ENCODE peak calls at places on chromosome 13, in six cellular contexts. One of them, this sample, is unnamed. For H3K27me3, the result is how much of the 10 kb centered on the place peaks cover.

GRCh38 chr13:48783831-48784230 is 130.1 kb downstream of the CYSLTR2 start:
- DNase-seq in left lung: no peak
- DNase-seq in lung: no peak
- DNase-seq in aorta: no peak
- DNase-seq in upper lobe of right lung: no peak
- DNase-seq in NT2/D1: no peak
- DNase-seq in this sample: no peak

GRCh38 chr13:73059460-73060250 is 850 bp downstream of the KLF5 start:
- DNase-seq in left lung: peak
- DNase-seq in lung: peak
- DNase-seq in aorta: peak
- DNase-seq in upper lobe of right lung: peak
- DNase-seq in NT2/D1: peak
- DNase-seq in this sample: no peak

GRCh38 chr13:45341799-45342584 is 1.0 kb upstream of the TPT1 start:
- DNase-seq in left lung: no peak
- DNase-seq in lung: peak
- DNase-seq in aorta: peak
- DNase-seq in upper lobe of right lung: peak
- DNase-seq in NT2/D1: no peak
- DNase-seq in this sample: no peak

GRCh38 chr13:40490086-40490723 is 176.2 kb downstream of the FOXO1 start:
- DNase-seq in left lung: no peak
- DNase-seq in lung: no peak
- DNase-seq in aorta: no peak
- DNase-seq in upper lobe of right lung: no peak
- DNase-seq in NT2/D1: no peak
- DNase-seq in this sample: no peak

GRCh38 chr13:28037399-28037798 is 48.9 kb upstream of the URAD start:
- DNase-seq in left lung: no peak
- DNase-seq in lung: no peak
- DNase-seq in aorta: no peak
- DNase-seq in upper lobe of right lung: no peak
- DNase-seq in NT2/D1: no peak
- DNase-seq in this sample: no peak

GRCh38 chr13:100440756-100441421 is 147.7 kb downstream of the GGACT start:
- DNase-seq in left lung: no peak
- DNase-seq in lung: no peak
- DNase-seq in aorta: no peak
- DNase-seq in upper lobe of right lung: no peak
- DNase-seq in NT2/D1: no peak
- DNase-seq in this sample: no peak

GRCh38 chr13:73231456-73231855 is 172.7 kb downstream of the KLF5 start:
- DNase-seq in left lung: no peak
- DNase-seq in lung: no peak
- DNase-seq in aorta: no peak
- DNase-seq in upper lobe of right lung: no peak
- DNase-seq in NT2/D1: no peak
- DNase-seq in this sample: no peak

GRCh38 chr13:106561551-106562170 is 6.3 kb downstream of the ARGLU1 start:
- DNase-seq in left lung: no peak
- DNase-seq in lung: no peak
- DNase-seq in aorta: no peak
- DNase-seq in upper lobe of right lung: no peak
- DNase-seq in NT2/D1: no peak
- DNase-seq in this sample: no peak

GRCh38 chr13:80029170-80029569 is 311.8 kb downstream of the SPRY2 start:
- DNase-seq in left lung: no peak
- DNase-seq in lung: no peak
- DNase-seq in aorta: no peak
- DNase-seq in upper lobe of right lung: no peak
- DNase-seq in NT2/D1: no peak
- DNase-seq in this sample: no peak

GRCh38 chr13:36700170-36700569 is 26.4 kb downstream of the SERTM1 start:
- DNase-seq in left lung: no peak
- DNase-seq in lung: no peak
- DNase-seq in aorta: no peak
- DNase-seq in upper lobe of right lung: no peak
- DNase-seq in NT2/D1: no peak
- DNase-seq in this sample: no peak
- H3K27me3 ChIP-seq in left lung: under half
- H3K27me3 ChIP-seq in lung: under half
- H3K27me3 ChIP-seq in aorta: under half
- H3K27me3 ChIP-seq in upper lobe of right lung: under half
- H3K27me3 ChIP-seq in NT2/D1: under half
- H3K27me3 ChIP-seq in this sample: under half

GRCh38 chr13:102402292-102402691 is 444 bp upstream of the FGF14 start:
- DNase-seq in left lung: peak
- DNase-seq in lung: no peak
- DNase-seq in aorta: peak
- DNase-seq in upper lobe of right lung: no peak
- DNase-seq in NT2/D1: peak
- DNase-seq in this sample: peak
- H3K27me3 ChIP-seq in left lung: half or more
- H3K27me3 ChIP-seq in lung: under half
- H3K27me3 ChIP-seq in aorta: under half
- H3K27me3 ChIP-seq in upper lobe of right lung: under half
- H3K27me3 ChIP-seq in NT2/D1: under half
- H3K27me3 ChIP-seq in this sample: under half

DNA sequence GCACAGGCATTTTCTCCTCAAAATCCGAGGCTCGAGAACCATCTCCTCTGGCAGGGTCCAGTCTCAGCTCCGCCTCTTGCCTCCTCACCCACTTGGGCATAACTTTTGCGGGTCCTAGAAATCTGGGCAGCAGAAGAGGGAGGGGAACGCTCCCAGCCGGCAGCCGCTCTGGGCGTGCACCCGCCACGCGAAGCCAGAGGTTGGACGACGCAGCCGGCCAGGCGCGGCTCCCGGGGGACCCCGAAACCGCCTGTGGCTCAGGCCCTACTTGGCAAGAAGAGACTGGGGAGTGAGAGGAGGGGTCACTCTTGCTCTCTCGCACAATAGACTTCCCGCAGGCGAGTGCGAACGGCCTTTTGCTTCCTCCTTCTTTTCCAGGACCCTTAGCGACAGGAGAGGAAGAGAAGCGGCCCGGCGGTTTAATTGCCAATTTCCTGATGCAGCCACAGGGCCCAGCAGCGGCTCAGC is 6.0 kb upstream of the SOX1 start:
- DNase-seq in left lung: no peak
- DNase-seq in lung: no peak
- DNase-seq in aorta: no peak
- DNase-seq in upper lobe of right lung: no peak
- DNase-seq in NT2/D1: no peak
- DNase-seq in this sample: no peak
- H3K27me3 ChIP-seq in left lung: half or more
- H3K27me3 ChIP-seq in lung: under half
- H3K27me3 ChIP-seq in aorta: under half
- H3K27me3 ChIP-seq in upper lobe of right lung: half or more
- H3K27me3 ChIP-seq in NT2/D1: half or more
- H3K27me3 ChIP-seq in this sample: half or more

GRCh38 chr13:24742986-24743385 is 21.0 kb upstream of the RNF17 start:
- DNase-seq in left lung: no peak
- DNase-seq in lung: no peak
- DNase-seq in aorta: no peak
- DNase-seq in upper lobe of right lung: no peak
- DNase-seq in NT2/D1: no peak
- DNase-seq in this sample: no peak

GRCh38 chr13:24747248-24748151 is 16.5 kb upstream of the RNF17 start:
- DNase-seq in left lung: peak
- DNase-seq in lung: no peak
- DNase-seq in aorta: no peak
- DNase-seq in upper lobe of right lung: peak
- DNase-seq in NT2/D1: no peak
- DNase-seq in this sample: no peak

GRCh38 chr13:24746618-24747247 is 17.2 kb upstream of the RNF17 start:
- DNase-seq in left lung: no peak
- DNase-seq in lung: no peak
- DNase-seq in aorta: no peak
- DNase-seq in upper lobe of right lung: no peak
- DNase-seq in NT2/D1: no peak
- DNase-seq in this sample: no peak

GRCh38 chr13:24745861-24746617 is 17.9 kb upstream of the RNF17 start:
- DNase-seq in left lung: no peak
- DNase-seq in lung: no peak
- DNase-seq in aorta: no peak
- DNase-seq in upper lobe of right lung: no peak
- DNase-seq in NT2/D1: no peak
- DNase-seq in this sample: no peak

GRCh38 chr13:24745516-24745860 is 18.5 kb upstream of the RNF17 start:
- DNase-seq in left lung: no peak
- DNase-seq in lung: no peak
- DNase-seq in aorta: no peak
- DNase-seq in upper lobe of right lung: no peak
- DNase-seq in NT2/D1: no peak
- DNase-seq in this sample: no peak
- H3K27me3 ChIP-seq in left lung: half or more
- H3K27me3 ChIP-seq in lung: under half
- H3K27me3 ChIP-seq in aorta: under half
- H3K27me3 ChIP-seq in upper lobe of right lung: under half
- H3K27me3 ChIP-seq in NT2/D1: half or more
- H3K27me3 ChIP-seq in this sample: under half

GRCh38 chr13:36907801-36908200 is 12.2 kb downstream of the SMAD9 start:
- DNase-seq in left lung: no peak
- DNase-seq in lung: no peak
- DNase-seq in aorta: no peak
- DNase-seq in upper lobe of right lung: no peak
- DNase-seq in NT2/D1: no peak
- DNase-seq in this sample: no peak
- H3K27me3 ChIP-seq in left lung: under half
- H3K27me3 ChIP-seq in lung: under half
- H3K27me3 ChIP-seq in aorta: under half
- H3K27me3 ChIP-seq in upper lobe of right lung: under half
- H3K27me3 ChIP-seq in NT2/D1: under half
- H3K27me3 ChIP-seq in this sample: under half

DNA sequence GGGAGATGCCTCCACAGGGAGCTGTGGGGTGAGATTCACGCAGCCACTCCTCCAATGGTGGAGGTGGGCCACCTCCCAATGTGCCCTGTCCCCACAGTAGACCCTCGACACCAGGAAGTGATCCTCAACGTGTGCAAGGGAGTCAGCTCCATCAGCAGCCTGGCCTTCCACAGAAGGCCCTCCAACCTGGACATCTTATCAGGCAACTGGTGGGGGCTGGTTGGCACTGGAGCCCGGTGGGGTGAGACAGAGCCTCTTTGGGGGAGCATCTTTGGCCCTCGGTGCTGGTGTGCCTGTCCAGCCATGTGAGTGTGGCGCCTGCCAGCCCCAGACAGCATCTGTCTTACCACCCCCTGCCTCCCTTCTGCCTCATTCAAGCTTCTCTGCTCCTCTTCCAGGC is 19.7 kb upstream of the RNF17 start:
- DNase-seq in left lung: no peak
- DNase-seq in lung: no peak
- DNase-seq in aorta: no peak
- DNase-seq in upper lobe of right lung: no peak
- DNase-seq in NT2/D1: no peak
- DNase-seq in this sample: no peak
- H3K27me3 ChIP-seq in left lung: half or more
- H3K27me3 ChIP-seq in lung: under half
- H3K27me3 ChIP-seq in aorta: under half
- H3K27me3 ChIP-seq in upper lobe of right lung: under half
- H3K27me3 ChIP-seq in NT2/D1: under half
- H3K27me3 ChIP-seq in this sample: under half

DNA sequence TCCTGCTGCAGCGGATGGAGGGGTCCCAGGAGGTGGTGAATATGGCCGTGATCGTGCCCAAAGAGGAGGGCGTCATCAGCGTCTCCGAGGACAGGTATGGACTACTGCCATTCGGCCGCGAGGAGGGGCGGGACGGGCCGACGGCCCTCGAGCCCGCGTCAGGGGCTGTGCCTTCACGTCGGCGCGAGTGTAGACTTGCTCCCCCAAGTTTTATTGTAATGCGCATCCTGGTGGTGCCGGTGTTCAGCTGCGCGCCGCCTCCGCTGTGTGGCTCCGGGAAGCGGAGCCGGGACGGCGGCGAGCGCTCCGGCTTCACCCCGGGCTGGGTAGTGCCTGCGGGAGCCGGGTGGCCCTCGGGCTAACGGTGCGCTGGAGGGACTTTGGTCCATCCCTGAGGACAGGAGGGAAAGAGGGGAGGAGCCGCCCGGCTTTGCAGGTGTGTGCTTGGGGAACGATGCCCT is 499 bp downstream of the WDFY2 start:
- DNase-seq in left lung: peak
- DNase-seq in lung: peak
- DNase-seq in aorta: peak
- DNase-seq in upper lobe of right lung: peak
- DNase-seq in NT2/D1: no peak
- DNase-seq in this sample: peak
- H3K27me3 ChIP-seq in left lung: under half
- H3K27me3 ChIP-seq in lung: under half
- H3K27me3 ChIP-seq in aorta: under half
- H3K27me3 ChIP-seq in upper lobe of right lung: under half
- H3K27me3 ChIP-seq in NT2/D1: under half
- H3K27me3 ChIP-seq in this sample: under half